ENCODE peak calls at places on chromosome 5, in six cellular contexts. A, E, F, V, Q and Y are unnamed samples.

GRCh38 chr5:132953710-132954109 is 9.7 kb downstream of the AFF4 start:
- DNase-seq in A (no peak), V (no peak), E (no peak), Q (no peak), F (no peak), Y (no peak)

GRCh38 chr5:126499742-126500396 is 76.7 kb downstream of the GRAMD2B start:
- DNase-seq in E (no peak), A (peak; percentile 42), Q (no peak), V (no peak), F (no peak), Y (peak; percentile 45)

GRCh38 chr5:75510836-75511434 is 494 bp downstream of the CERT1 start:
- DNase-seq in F (no peak), A (peak; percentile 67), V (peak; percentile 52), Q (no peak), E (peak; percentile 59), Y (peak; percentile 43)

GRCh38 chr5:154477382-154478223 is 424 bp downstream of the HAND1 start:
- DNase-seq in F (peak; percentile 9), A (peak; percentile 68), Q (no peak), V (peak; percentile 44), E (no peak), Y (peak; percentile 68)

GRCh38 chr5:63049935-63050334 is 471.3 kb downstream of the LRRC70 start:
- DNase-seq in Q (no peak), V (no peak), F (no peak), E (no peak), A (no peak), Y (no peak)

GRCh38 chr5:167217097-167217743 is 1074.2 kb upstream of the WWC1 start:
- DNase-seq in V (no peak), E (no peak), A (peak; percentile 32), Q (no peak), F (no peak), Y (no peak)

GRCh38 chr5:118984602-118985001 is 3.7 kb downstream of the DTWD2 start:
- DNase-seq in Q (no peak), V (no peak), F (peak; percentile 83), E (no peak), A (no peak), Y (no peak)

GRCh38 chr5:122908108-122908507 is 62.7 kb downstream of the SNX24 start:
- DNase-seq in Q (no peak), E (no peak), F (no peak), V (no peak), A (no peak), Y (no peak)

GRCh38 chr5:14497276-14497675 is 84.3 kb upstream of the OTULINL start:
- DNase-seq in F (no peak), A (no peak), Q (no peak), E (no peak), V (peak; percentile 96), Y (no peak)

GRCh38 chr5:62327627-62328026 is 21.6 kb downstream of the KIF2A start:
- DNase-seq in A (no peak), F (no peak), V (no peak), E (no peak), Q (no peak), Y (no peak)

GRCh38 chr5:19837536-19838179 is 150.3 kb downstream of the CDH18 start:
- DNase-seq in F (peak; percentile 94), A (no peak), V (no peak), Q (no peak), E (no peak), Y (no peak)

GRCh38 chr5:9441610-9442009 is 104.3 kb downstream of the SEMA5A start:
- DNase-seq in F (no peak), A (no peak), V (no peak), E (no peak), Q (no peak), Y (no peak)

GRCh38 chr5:43854697-43855292 is 251.8 kb downstream of the NNT start:
- DNase-seq in A (peak; percentile 51), Q (no peak), E (no peak), V (no peak), F (no peak), Y (no peak)

GRCh38 chr5:138490648-138491283 is 25.5 kb downstream of the EGR1 start:
- DNase-seq in E (no peak), V (no peak), F (no peak), A (no peak), Q (no peak), Y (no peak)

GRCh38 chr5:178241259-178241658 is 8.7 kb upstream of the PHYKPL start:
- DNase-seq in F (no peak), A (no peak), V (no peak), Q (no peak), E (no peak), Y (no peak)

GRCh38 chr5:65808261-65808741 is 86.3 kb downstream of the NLN start:
- DNase-seq in F (peak; percentile 54), Q (no peak), E (no peak), V (no peak), A (no peak), Y (no peak)

GRCh38 chr5:7714119-7714518 is 136.8 kb downstream of the CFAP90 start:
- DNase-seq in Q (no peak), F (peak; percentile 76), V (no peak), A (no peak), E (no peak), Y (no peak)

GRCh38 chr5:174294891-174295620 is 249.6 kb downstream of the NSG2 start:
- DNase-seq in A (no peak), Q (no peak), V (no peak), F (no peak), E (no peak), Y (peak; percentile 5)

GRCh38 chr5:129904102-129904666 is at the start of gene CHSY3:
- DNase-seq in F (peak; percentile 86), A (peak; percentile 90), V (peak; percentile 88), E (peak; percentile 85), Q (no peak), Y (peak; percentile 88)

GRCh38 chr5:7659420-7659819 is 191.5 kb downstream of the CFAP90 start:
- DNase-seq in V (no peak), F (peak; percentile 74), A (no peak), Q (no peak), E (no peak), Y (no peak)

GRCh38 chr5:5188377-5189020 is 48.4 kb downstream of the ADAMTS16 start:
- DNase-seq in V (no peak), Q (no peak), E (no peak), F (no peak), A (no peak), Y (no peak)

GRCh38 chr5:170863646-170864045 is 1.8 kb downstream of the RANBP17 start:
- DNase-seq in E (no peak), A (peak; percentile 20), Q (no peak), V (no peak), F (peak; percentile 87), Y (no peak)

GRCh38 chr5:16461782-16462181 is 3.8 kb downstream of the ZNF622 start:
- DNase-seq in V (no peak), A (no peak), F (peak; percentile 92), E (no peak), Q (no peak), Y (no peak)

GRCh38 chr5:683619-684481 is 9.3 kb downstream of the TPPP start:
- DNase-seq in V (no peak), Q (no peak), F (no peak), E (no peak), A (no peak), Y (peak; percentile 18)

GRCh38 chr5:172806897-172807672 is 27.0 kb upstream of the ERGIC1 start:
- DNase-seq in F (peak; percentile 89), V (no peak), Q (no peak), E (peak; percentile 94), A (peak; percentile 53), Y (peak; percentile 89)

GRCh38 chr5:14167211-14167845 is 24.2 kb downstream of the TRIO start:
- DNase-seq in E (no peak), A (no peak), Q (no peak), V (no peak), F (peak; percentile 79), Y (no peak)

GRCh38 chr5:111072949-111073682 is 1.6 kb downstream of the TSLP start:
- DNase-seq in E (peak; percentile 74), V (peak; percentile 49), Q (no peak), A (peak; percentile 74), F (peak; percentile 29), Y (peak; percentile 84)

GRCh38 chr5:76114192-76114795 is 31.1 kb downstream of the SV2C start:
- DNase-seq in A (no peak), V (no peak), E (no peak), Q (no peak), F (no peak), Y (no peak)

GRCh38 chr5:67417839-67418238 is 221.2 kb upstream of the CD180 start:
- DNase-seq in Q (no peak), V (no peak), F (no peak), E (no peak), A (no peak), Y (no peak)
- H3K27ac ChIP-seq in Q (no peak overlapping the region), V (no peak overlapping the region), F (no peak overlapping the region), E (no peak overlapping the region), A (no peak overlapping the region), Y (no peak overlapping the region)

GRCh38 chr5:136020001-136020382 is 8.8 kb upstream of the TGFBI start:
- DNase-seq in Q (no peak), V (no peak), F (no peak), E (no peak), A (no peak), Y (no peak)
- H3K27ac ChIP-seq in Q (no peak overlapping the region), V (no peak overlapping the region), F (peak overlapping the region; percentile 93), E (no peak overlapping the region), A (no peak overlapping the region), Y (no peak overlapping the region)

DNA sequence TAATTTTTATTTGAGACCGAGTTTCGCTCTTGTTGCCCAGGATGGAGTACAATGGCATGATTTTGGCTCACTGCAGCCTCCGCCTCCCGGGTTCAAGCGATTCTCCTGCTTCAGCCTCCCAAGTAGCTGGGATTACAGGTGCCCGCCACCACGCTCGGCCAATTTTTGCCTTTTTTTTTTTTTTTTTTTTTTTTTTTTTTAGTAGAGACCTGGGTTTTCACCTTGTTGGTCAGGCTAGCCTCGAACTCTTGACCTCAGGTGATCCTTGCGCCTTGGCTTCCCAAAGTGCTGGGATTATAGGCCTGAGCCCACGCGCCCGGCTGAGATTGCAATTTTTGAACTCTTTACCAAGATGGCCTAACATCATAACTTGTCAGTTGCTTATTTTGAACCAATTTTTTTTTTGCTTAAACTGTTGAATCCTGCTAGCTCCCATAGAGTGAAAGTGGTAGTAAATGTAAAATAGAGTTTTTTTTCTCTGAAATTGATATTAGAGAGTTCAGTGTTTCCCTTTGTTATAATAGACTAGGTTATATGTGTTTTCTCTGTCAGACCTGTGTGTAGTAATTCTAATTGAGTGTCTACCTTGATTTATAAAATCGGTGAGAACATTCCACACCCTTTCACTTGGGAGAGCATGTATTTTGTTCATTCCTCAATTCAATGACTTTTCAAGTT is 3.8 kb downstream of the GPBP1 start:
- DNase-seq in F (no peak), V (no peak), E (no peak), A (no peak), Q (no peak), Y (no peak)
- H3K27ac ChIP-seq in F (no peak overlapping the region), V (no peak overlapping the region), E (no peak overlapping the region), A (no peak overlapping the region), Q (no peak overlapping the region), Y (no peak overlapping the region)

GRCh38 chr5:179303801-179304200 is 41.5 kb downstream of the ADAMTS2 start:
- DNase-seq in Q (no peak), E (no peak), F (no peak), A (no peak), V (no peak), Y (no peak)

GRCh38 chr5:179304871-179305270 is 40.4 kb downstream of the ADAMTS2 start:
- DNase-seq in F (no peak), V (no peak), Q (no peak), A (no peak), E (no peak), Y (no peak)

GRCh38 chr5:179302499-179303185 is 42.6 kb downstream of the ADAMTS2 start:
- DNase-seq in A (no peak), V (no peak), E (no peak), Q (no peak), F (no peak), Y (no peak)

GRCh38 chr5:179306191-179307005 is 38.9 kb downstream of the ADAMTS2 start:
- DNase-seq in A (no peak), V (no peak), F (no peak), Q (no peak), E (no peak), Y (no peak)

GRCh38 chr5:179304466-179304865 is 40.8 kb downstream of the ADAMTS2 start:
- DNase-seq in A (no peak), E (no peak), F (peak; percentile 84), Q (no peak), V (no peak), Y (no peak)
- H3K27ac ChIP-seq in A (no peak overlapping the region), E (no peak overlapping the region), F (peak overlapping the region; percentile 82), Q (no peak overlapping the region), V (no peak overlapping the region), Y (no peak overlapping the region)